ENCODE peak calls at places on chromosomes 2 and 18, in nine cellular contexts. One of them, this sample, is unnamed.

GRCh38 chr18:48967545-48967944 is 16.8 kb upstream of the SMAD7 start:
- DNase-seq in mammary epithelial cell: no peak
- DNase-seq in ascending aorta: no peak
- DNase-seq in astrocyte: no peak
- DNase-seq in pancreas: no peak
- DNase-seq in heart left ventricle: no peak
- DNase-seq in spleen: no peak
- DNase-seq in prostate gland: no peak
- DNase-seq in uterus: no peak
- DNase-seq in this sample: no peak

GRCh38 chr2:16008331-16008850 is 68.0 kb downstream of the MYCN start:
- DNase-seq in mammary epithelial cell: no peak
- DNase-seq in ascending aorta: no peak
- DNase-seq in astrocyte: no peak
- DNase-seq in pancreas: no peak
- DNase-seq in heart left ventricle: no peak
- DNase-seq in spleen: no peak
- DNase-seq in prostate gland: no peak
- DNase-seq in uterus: no peak
- DNase-seq in this sample: no peak

GRCh38 chr2:30410217-30410616 is 36.8 kb upstream of the LCLAT1 start:
- DNase-seq in mammary epithelial cell: peak; percentile 81
- DNase-seq in ascending aorta: no peak
- DNase-seq in astrocyte: peak; percentile 86
- DNase-seq in pancreas: no peak
- DNase-seq in heart left ventricle: no peak
- DNase-seq in spleen: no peak
- DNase-seq in prostate gland: no peak
- DNase-seq in uterus: no peak
- DNase-seq in this sample: no peak

GRCh38 chr2:231260442-231260841 is 62.0 kb downstream of the ARMC9 start:
- DNase-seq in mammary epithelial cell: peak; percentile 6
- DNase-seq in ascending aorta: peak; percentile 11
- DNase-seq in astrocyte: peak; percentile 22
- DNase-seq in pancreas: no peak
- DNase-seq in heart left ventricle: peak; percentile 38
- DNase-seq in spleen: no peak
- DNase-seq in prostate gland: no peak
- DNase-seq in uterus: no peak
- DNase-seq in this sample: peak; percentile 35

GRCh38 chr2:153163055-153163454 is 315.5 kb downstream of the RPRM start:
- DNase-seq in mammary epithelial cell: peak; percentile 14
- DNase-seq in ascending aorta: no peak
- DNase-seq in astrocyte: peak; percentile 2
- DNase-seq in pancreas: no peak
- DNase-seq in heart left ventricle: no peak
- DNase-seq in spleen: no peak
- DNase-seq in prostate gland: peak; percentile 9
- DNase-seq in uterus: no peak
- DNase-seq in this sample: no peak

GRCh38 chr2:187462839-187463238 is 14.8 kb upstream of the CALCRL start:
- DNase-seq in mammary epithelial cell: no peak
- DNase-seq in ascending aorta: no peak
- DNase-seq in astrocyte: no peak
- DNase-seq in pancreas: no peak
- DNase-seq in heart left ventricle: no peak
- DNase-seq in spleen: no peak
- DNase-seq in prostate gland: no peak
- DNase-seq in uterus: no peak
- DNase-seq in this sample: no peak

GRCh38 chr2:88880441-88880953 is 189.0 kb downstream of the RPIA start:
- DNase-seq in mammary epithelial cell: peak; percentile 45
- DNase-seq in ascending aorta: no peak
- DNase-seq in astrocyte: peak; percentile 12
- DNase-seq in pancreas: no peak
- DNase-seq in heart left ventricle: no peak
- DNase-seq in spleen: no peak
- DNase-seq in prostate gland: peak; percentile 16
- DNase-seq in uterus: no peak
- DNase-seq in this sample: no peak

GRCh38 chr18:75003764-75004690 is 204.9 kb downstream of the PTGR3 start:
- DNase-seq in mammary epithelial cell: no peak
- DNase-seq in ascending aorta: no peak
- DNase-seq in astrocyte: no peak
- DNase-seq in pancreas: no peak
- DNase-seq in heart left ventricle: no peak
- DNase-seq in spleen: no peak
- DNase-seq in prostate gland: no peak
- DNase-seq in uterus: no peak
- DNase-seq in this sample: no peak

GRCh38 chr2:96913398-96914202 is 43.7 kb upstream of the SEMA4C start:
- DNase-seq in mammary epithelial cell: no peak
- DNase-seq in ascending aorta: no peak
- DNase-seq in astrocyte: no peak
- DNase-seq in pancreas: no peak
- DNase-seq in heart left ventricle: peak; percentile 50
- DNase-seq in spleen: peak; percentile 81
- DNase-seq in prostate gland: no peak
- DNase-seq in uterus: no peak
- DNase-seq in this sample: no peak

GRCh38 chr2:158686166-158686792 is 108.8 kb upstream of the DAPL1 start:
- DNase-seq in mammary epithelial cell: no peak
- DNase-seq in ascending aorta: no peak
- DNase-seq in astrocyte: peak; percentile 46
- DNase-seq in pancreas: no peak
- DNase-seq in heart left ventricle: peak; percentile 59
- DNase-seq in spleen: no peak
- DNase-seq in prostate gland: no peak
- DNase-seq in uterus: no peak
- DNase-seq in this sample: no peak

GRCh38 chr2:127047054-127047453 is 59.9 kb downstream of the BIN1 start:
- DNase-seq in mammary epithelial cell: no peak
- DNase-seq in ascending aorta: no peak
- DNase-seq in astrocyte: no peak
- DNase-seq in pancreas: no peak
- DNase-seq in heart left ventricle: no peak
- DNase-seq in spleen: peak; percentile 71
- DNase-seq in prostate gland: no peak
- DNase-seq in uterus: peak; percentile 18
- DNase-seq in this sample: no peak

GRCh38 chr2:62527478-62528210 is 21.6 kb upstream of the TMEM17 start:
- DNase-seq in mammary epithelial cell: no peak
- DNase-seq in ascending aorta: no peak
- DNase-seq in astrocyte: no peak
- DNase-seq in pancreas: no peak
- DNase-seq in heart left ventricle: no peak
- DNase-seq in spleen: no peak
- DNase-seq in prostate gland: no peak
- DNase-seq in uterus: no peak
- DNase-seq in this sample: no peak

DNA sequence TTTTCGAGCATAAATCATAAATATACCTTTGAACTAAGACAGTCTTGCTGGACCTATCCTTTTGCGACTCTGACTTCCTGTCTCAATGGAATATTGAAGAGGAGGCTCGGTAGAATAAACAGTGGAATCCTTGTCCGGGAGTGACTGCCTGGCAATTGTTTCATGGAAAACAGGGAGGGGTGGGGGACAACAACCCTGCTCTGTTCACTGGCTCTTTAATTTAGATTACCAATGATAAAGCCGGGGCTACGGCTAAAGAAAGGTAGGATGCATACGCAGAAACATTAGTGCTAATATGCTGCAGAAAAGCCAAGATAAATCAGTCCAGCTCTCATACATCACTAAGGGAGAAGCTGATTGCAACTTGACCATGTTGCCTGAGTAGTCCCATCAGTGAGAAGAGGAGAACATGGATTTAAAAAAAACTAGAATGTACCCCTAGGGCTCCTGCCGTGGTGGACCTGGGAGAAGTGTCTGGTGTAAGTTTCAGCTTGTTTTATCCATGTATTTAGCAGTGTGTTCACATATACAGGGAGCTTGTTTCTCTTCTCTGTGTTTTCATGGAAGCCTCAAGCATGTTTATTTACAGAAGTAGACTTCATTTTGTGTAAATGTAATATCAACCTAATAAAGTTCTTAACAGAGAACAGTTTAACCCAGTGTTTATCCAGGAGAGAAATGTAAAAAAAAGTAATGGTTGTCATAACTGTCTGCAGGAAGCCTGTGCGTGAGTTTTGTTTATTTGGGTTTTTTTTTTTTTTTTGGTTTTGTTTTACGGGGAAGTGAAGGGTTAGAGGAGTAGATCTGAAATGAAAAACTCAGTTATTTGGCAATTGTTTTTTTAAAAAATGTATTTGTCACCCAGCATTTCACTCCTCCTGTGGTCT is 124.4 kb downstream of the RAPGEF4 start:
- DNase-seq in mammary epithelial cell: no peak
- DNase-seq in ascending aorta: no peak
- DNase-seq in astrocyte: no peak
- DNase-seq in pancreas: no peak
- DNase-seq in heart left ventricle: no peak
- DNase-seq in spleen: no peak
- DNase-seq in prostate gland: no peak
- DNase-seq in uterus: no peak
- DNase-seq in this sample: no peak
- H3K4me3 ChIP-seq in mammary epithelial cell: no peak overlapping the region
- H3K4me3 ChIP-seq in ascending aorta: no peak overlapping the region
- H3K4me3 ChIP-seq in astrocyte: no peak overlapping the region
- H3K4me3 ChIP-seq in pancreas: no peak overlapping the region
- H3K4me3 ChIP-seq in heart left ventricle: no peak overlapping the region
- H3K4me3 ChIP-seq in spleen: no peak overlapping the region
- H3K4me3 ChIP-seq in prostate gland: no peak overlapping the region
- H3K4me3 ChIP-seq in uterus: no peak overlapping the region
- H3K4me3 ChIP-seq in this sample: no peak overlapping the region

DNA sequence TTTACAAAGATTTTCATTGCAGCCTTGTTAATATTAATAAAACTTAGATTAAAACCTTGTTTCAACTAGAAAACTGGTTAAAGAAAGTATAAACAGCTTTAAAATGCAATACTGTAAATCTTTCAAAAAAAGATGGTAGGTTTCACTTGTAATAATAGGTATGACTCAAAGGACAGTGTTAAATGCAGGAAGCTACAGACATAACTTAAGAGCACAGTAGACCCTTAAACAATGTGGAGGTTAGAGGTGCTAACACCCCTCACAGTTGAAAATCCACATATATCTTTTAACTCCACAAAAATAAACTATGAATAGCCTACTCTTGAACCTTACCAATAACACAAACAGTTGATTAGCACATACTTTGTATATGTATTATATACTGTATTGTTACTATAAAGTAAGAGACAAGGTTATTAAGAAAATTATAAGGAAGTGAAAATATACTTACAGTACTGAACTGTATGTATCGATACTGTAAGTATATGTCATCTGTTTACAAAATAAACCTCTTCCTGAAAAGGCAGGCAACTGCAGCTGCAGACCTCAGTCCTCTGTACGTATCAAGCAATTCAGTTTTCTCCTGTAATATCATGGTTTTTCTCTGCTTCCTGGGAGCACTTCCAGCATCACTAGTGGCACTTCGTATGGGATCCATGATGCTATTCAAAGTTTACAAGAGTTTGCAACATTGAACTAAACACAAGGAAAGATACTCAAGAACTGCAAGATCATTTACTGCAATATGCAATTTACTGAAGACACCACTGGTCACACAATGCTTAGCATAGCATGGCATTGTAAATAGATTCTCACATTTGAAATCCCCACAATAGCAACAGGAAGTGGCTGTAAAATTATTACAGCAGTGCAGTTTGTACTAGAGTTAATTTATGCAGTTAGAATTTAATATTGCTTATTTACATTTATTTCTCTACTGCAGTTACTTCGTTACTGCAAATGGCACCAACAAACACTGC is 610.5 kb upstream of the LRRTM4 start:
- DNase-seq in mammary epithelial cell: no peak
- DNase-seq in ascending aorta: no peak
- DNase-seq in astrocyte: no peak
- DNase-seq in pancreas: no peak
- DNase-seq in heart left ventricle: no peak
- DNase-seq in spleen: no peak
- DNase-seq in prostate gland: no peak
- DNase-seq in uterus: no peak
- DNase-seq in this sample: no peak
- H3K27ac ChIP-seq in mammary epithelial cell: no peak overlapping the region
- H3K27ac ChIP-seq in ascending aorta: no peak overlapping the region
- H3K27ac ChIP-seq in astrocyte: no peak overlapping the region
- H3K27ac ChIP-seq in pancreas: no peak overlapping the region
- H3K27ac ChIP-seq in heart left ventricle: no peak overlapping the region
- H3K27ac ChIP-seq in spleen: no peak overlapping the region
- H3K27ac ChIP-seq in prostate gland: no peak overlapping the region
- H3K27ac ChIP-seq in uterus: no peak overlapping the region
- H3K27ac ChIP-seq in this sample: no peak overlapping the region

GRCh38 chr2:85278361-85278760 is 49.4 kb downstream of the TGOLN2 start:
- DNase-seq in mammary epithelial cell: peak; percentile 79
- DNase-seq in ascending aorta: no peak
- DNase-seq in astrocyte: peak; percentile 87
- DNase-seq in pancreas: no peak
- DNase-seq in heart left ventricle: no peak
- DNase-seq in spleen: no peak
- DNase-seq in prostate gland: no peak
- DNase-seq in uterus: no peak
- DNase-seq in this sample: no peak
- H3K9me3 ChIP-seq in mammary epithelial cell: no peaks in the 10 kb centered on the region
- H3K9me3 ChIP-seq in ascending aorta: no peaks in the 10 kb centered on the region
- H3K9me3 ChIP-seq in astrocyte: no peaks in the 10 kb centered on the region
- H3K9me3 ChIP-seq in pancreas: no peaks in the 10 kb centered on the region
- H3K9me3 ChIP-seq in heart left ventricle: no peaks in the 10 kb centered on the region
- H3K9me3 ChIP-seq in spleen: no peaks in the 10 kb centered on the region
- H3K9me3 ChIP-seq in prostate gland: no peaks in the 10 kb centered on the region
- H3K9me3 ChIP-seq in uterus: no peaks in the 10 kb centered on the region
- H3K9me3 ChIP-seq in this sample: no peaks in the 10 kb centered on the region

GRCh38 chr2:64277101-64277849 is 133.1 kb upstream of the PELI1 start:
- DNase-seq in mammary epithelial cell: peak; percentile 76
- DNase-seq in ascending aorta: no peak
- DNase-seq in astrocyte: peak; percentile 45
- DNase-seq in pancreas: no peak
- DNase-seq in heart left ventricle: no peak
- DNase-seq in spleen: no peak
- DNase-seq in prostate gland: peak; percentile 17
- DNase-seq in uterus: no peak
- DNase-seq in this sample: no peak

GRCh38 chr2:64275174-64275466 is 130.9 kb upstream of the PELI1 start:
- DNase-seq in mammary epithelial cell: no peak
- DNase-seq in ascending aorta: no peak
- DNase-seq in astrocyte: no peak
- DNase-seq in pancreas: no peak
- DNase-seq in heart left ventricle: no peak
- DNase-seq in spleen: no peak
- DNase-seq in prostate gland: no peak
- DNase-seq in uterus: no peak
- DNase-seq in this sample: no peak

GRCh38 chr2:64276417-64277095 is 132.3 kb upstream of the PELI1 start:
- DNase-seq in mammary epithelial cell: peak; percentile 35
- DNase-seq in ascending aorta: no peak
- DNase-seq in astrocyte: peak; percentile 46
- DNase-seq in pancreas: no peak
- DNase-seq in heart left ventricle: no peak
- DNase-seq in spleen: no peak
- DNase-seq in prostate gland: no peak
- DNase-seq in uterus: no peak
- DNase-seq in this sample: no peak

GRCh38 chr2:64274399-64275173 is 130.4 kb upstream of the PELI1 start:
- DNase-seq in mammary epithelial cell: peak; percentile 50
- DNase-seq in ascending aorta: no peak
- DNase-seq in astrocyte: peak; percentile 36
- DNase-seq in pancreas: no peak
- DNase-seq in heart left ventricle: no peak
- DNase-seq in spleen: no peak
- DNase-seq in prostate gland: no peak
- DNase-seq in uterus: no peak
- DNase-seq in this sample: no peak

GRCh38 chr2:64273524-64274398 is 129.5 kb upstream of the PELI1 start:
- DNase-seq in mammary epithelial cell: peak; percentile 96
- DNase-seq in ascending aorta: no peak
- DNase-seq in astrocyte: peak; percentile 95
- DNase-seq in pancreas: no peak
- DNase-seq in heart left ventricle: peak; percentile 52
- DNase-seq in spleen: no peak
- DNase-seq in prostate gland: peak; percentile 17
- DNase-seq in uterus: peak; percentile 78
- DNase-seq in this sample: peak; percentile 57
- H3K4me3 ChIP-seq in mammary epithelial cell: no peak overlapping the region
- H3K4me3 ChIP-seq in ascending aorta: no peak overlapping the region
- H3K4me3 ChIP-seq in astrocyte: no peak overlapping the region
- H3K4me3 ChIP-seq in pancreas: no peak overlapping the region
- H3K4me3 ChIP-seq in heart left ventricle: peak overlapping the region; percentile 27
- H3K4me3 ChIP-seq in spleen: peak overlapping the region; percentile 8
- H3K4me3 ChIP-seq in prostate gland: no peak overlapping the region
- H3K4me3 ChIP-seq in uterus: no peak overlapping the region
- H3K4me3 ChIP-seq in this sample: no peak overlapping the region